ENCODE peak calls at places on chromosomes 6 and 20, in eight cellular contexts. One of them, this sample, is unnamed.

GRCh38 chr20:15011631-15012030 is 674.2 kb upstream of the FLRT3 start:
- DNase-seq in body of pancreas: no peak
- DNase-seq in NB4: no peak
- DNase-seq in A549: no peak
- DNase-seq in breast epithelium: no peak
- DNase-seq in stomach: no peak
- DNase-seq in HCT116: no peak
- DNase-seq in adrenal gland: no peak
- DNase-seq in this sample: no peak

GRCh38 chr20:35314460-35315198 is 22.4 kb upstream of the FAM83C start:
- DNase-seq in breast epithelium: no peak
- DNase-seq in HCT116: no peak
- DNase-seq in body of pancreas: no peak
- DNase-seq in A549: no peak
- DNase-seq in NB4: no peak
- DNase-seq in stomach: no peak
- DNase-seq in adrenal gland: no peak
- DNase-seq in this sample: no peak

GRCh38 chr6:84804720-84805119 is 40.3 kb upstream of the TBX18 start:
- DNase-seq in NB4: no peak
- DNase-seq in breast epithelium: no peak
- DNase-seq in HCT116: no peak
- DNase-seq in adrenal gland: no peak
- DNase-seq in body of pancreas: no peak
- DNase-seq in stomach: no peak
- DNase-seq in A549: no peak
- DNase-seq in this sample: no peak

GRCh38 chr6:8065519-8065911 is 1.3 kb upstream of the BLOC1S5 start:
- DNase-seq in adrenal gland: no peak
- DNase-seq in A549: no peak
- DNase-seq in body of pancreas: no peak
- DNase-seq in stomach: no peak
- DNase-seq in breast epithelium: no peak
- DNase-seq in HCT116: no peak
- DNase-seq in NB4: no peak
- DNase-seq in this sample: no peak

GRCh38 chr20:2750343-2751251 is 49.8 kb downstream of the CPXM1 start:
- DNase-seq in adrenal gland: no peak
- DNase-seq in stomach: peak
- DNase-seq in NB4: peak
- DNase-seq in breast epithelium: peak
- DNase-seq in HCT116: no peak
- DNase-seq in body of pancreas: peak
- DNase-seq in A549: peak
- DNase-seq in this sample: no peak

GRCh38 chr6:163825033-163825432 is 410.5 kb downstream of the QKI start:
- DNase-seq in adrenal gland: no peak
- DNase-seq in breast epithelium: no peak
- DNase-seq in A549: no peak
- DNase-seq in stomach: no peak
- DNase-seq in HCT116: no peak
- DNase-seq in NB4: no peak
- DNase-seq in body of pancreas: no peak
- DNase-seq in this sample: no peak

GRCh38 chr6:33894438-33894837 is 90.6 kb upstream of the MLN start:
- DNase-seq in HCT116: no peak
- DNase-seq in NB4: no peak
- DNase-seq in body of pancreas: no peak
- DNase-seq in breast epithelium: no peak
- DNase-seq in stomach: no peak
- DNase-seq in adrenal gland: no peak
- DNase-seq in A549: no peak
- DNase-seq in this sample: peak

GRCh38 chr20:63705232-63706026 is 2.3 kb downstream of the ARFRP1 start:
- DNase-seq in body of pancreas: no peak
- DNase-seq in A549: no peak
- DNase-seq in NB4: no peak
- DNase-seq in breast epithelium: no peak
- DNase-seq in HCT116: no peak
- DNase-seq in adrenal gland: no peak
- DNase-seq in stomach: no peak
- DNase-seq in this sample: no peak

GRCh38 chr20:53345536-53346070 is 248.0 kb downstream of the ZNF217 start:
- DNase-seq in body of pancreas: no peak
- DNase-seq in adrenal gland: no peak
- DNase-seq in A549: no peak
- DNase-seq in HCT116: no peak
- DNase-seq in breast epithelium: no peak
- DNase-seq in NB4: no peak
- DNase-seq in stomach: no peak
- DNase-seq in this sample: no peak

GRCh38 chr20:17688965-17689364 is 6.9 kb upstream of the RRBP1 start:
- DNase-seq in breast epithelium: no peak
- DNase-seq in A549: no peak
- DNase-seq in NB4: no peak
- DNase-seq in HCT116: no peak
- DNase-seq in adrenal gland: no peak
- DNase-seq in body of pancreas: peak
- DNase-seq in stomach: peak
- DNase-seq in this sample: no peak

DNA sequence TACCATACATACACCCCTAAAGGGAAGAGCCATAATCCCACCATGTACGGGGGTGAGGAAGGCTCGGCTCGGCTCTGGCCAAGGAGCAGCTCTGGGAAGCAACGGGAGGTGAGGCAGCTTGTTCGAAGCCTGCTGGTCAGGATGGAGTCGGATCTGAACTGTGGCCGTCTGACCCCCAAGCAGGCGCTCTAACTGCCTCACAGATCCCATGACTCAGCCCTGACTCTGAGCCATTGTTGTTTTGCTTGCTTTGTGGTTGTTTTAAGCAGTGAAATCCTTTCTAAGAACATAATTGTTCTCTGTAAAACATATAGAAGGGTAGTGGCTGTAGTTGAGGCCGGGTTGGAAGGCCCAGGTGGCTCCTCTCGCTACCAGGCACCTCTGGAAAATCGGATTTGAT is 10.9 kb downstream of the C6orf132 start:
- DNase-seq in adrenal gland: no peak
- DNase-seq in breast epithelium: no peak
- DNase-seq in stomach: no peak
- DNase-seq in A549: no peak
- DNase-seq in NB4: no peak
- DNase-seq in body of pancreas: no peak
- DNase-seq in HCT116: no peak
- DNase-seq in this sample: no peak
- TF ChIP-seq POLR2A in adrenal gland: no peak
- TF ChIP-seq POLR2A in breast epithelium: no peak
- TF ChIP-seq POLR2A in stomach: no peak
- TF ChIP-seq POLR2A in A549: no peak
- TF ChIP-seq POLR2A in NB4: no peak
- TF ChIP-seq POLR2A in body of pancreas: no peak
- TF ChIP-seq POLR2A in HCT116: no peak
- TF ChIP-seq POLR2A in this sample: no peak

GRCh38 chr6:137866914-137867684 is at the start of gene TNFAIP3:
- DNase-seq in HCT116: peak
- DNase-seq in A549: peak
- DNase-seq in NB4: peak
- DNase-seq in adrenal gland: peak
- DNase-seq in stomach: peak
- DNase-seq in body of pancreas: peak
- DNase-seq in breast epithelium: peak
- DNase-seq in this sample: peak
- TF ChIP-seq POLR2A in HCT116: no peak
- TF ChIP-seq POLR2A in A549: no peak
- TF ChIP-seq POLR2A in NB4: peak
- TF ChIP-seq POLR2A in adrenal gland: peak
- TF ChIP-seq POLR2A in stomach: no peak
- TF ChIP-seq POLR2A in body of pancreas: peak
- TF ChIP-seq POLR2A in breast epithelium: peak
- TF ChIP-seq POLR2A in this sample: peak

GRCh38 chr20:42907730-42908129 is 282.0 kb downstream of the PTPRT start:
- DNase-seq in NB4: no peak
- DNase-seq in breast epithelium: no peak
- DNase-seq in body of pancreas: no peak
- DNase-seq in HCT116: no peak
- DNase-seq in A549: no peak
- DNase-seq in adrenal gland: no peak
- DNase-seq in stomach: no peak
- DNase-seq in this sample: no peak
- TF ChIP-seq POLR2A in NB4: no peak
- TF ChIP-seq POLR2A in breast epithelium: no peak
- TF ChIP-seq POLR2A in body of pancreas: no peak
- TF ChIP-seq POLR2A in HCT116: no peak
- TF ChIP-seq POLR2A in A549: no peak
- TF ChIP-seq POLR2A in adrenal gland: no peak
- TF ChIP-seq POLR2A in stomach: no peak
- TF ChIP-seq POLR2A in this sample: no peak

DNA sequence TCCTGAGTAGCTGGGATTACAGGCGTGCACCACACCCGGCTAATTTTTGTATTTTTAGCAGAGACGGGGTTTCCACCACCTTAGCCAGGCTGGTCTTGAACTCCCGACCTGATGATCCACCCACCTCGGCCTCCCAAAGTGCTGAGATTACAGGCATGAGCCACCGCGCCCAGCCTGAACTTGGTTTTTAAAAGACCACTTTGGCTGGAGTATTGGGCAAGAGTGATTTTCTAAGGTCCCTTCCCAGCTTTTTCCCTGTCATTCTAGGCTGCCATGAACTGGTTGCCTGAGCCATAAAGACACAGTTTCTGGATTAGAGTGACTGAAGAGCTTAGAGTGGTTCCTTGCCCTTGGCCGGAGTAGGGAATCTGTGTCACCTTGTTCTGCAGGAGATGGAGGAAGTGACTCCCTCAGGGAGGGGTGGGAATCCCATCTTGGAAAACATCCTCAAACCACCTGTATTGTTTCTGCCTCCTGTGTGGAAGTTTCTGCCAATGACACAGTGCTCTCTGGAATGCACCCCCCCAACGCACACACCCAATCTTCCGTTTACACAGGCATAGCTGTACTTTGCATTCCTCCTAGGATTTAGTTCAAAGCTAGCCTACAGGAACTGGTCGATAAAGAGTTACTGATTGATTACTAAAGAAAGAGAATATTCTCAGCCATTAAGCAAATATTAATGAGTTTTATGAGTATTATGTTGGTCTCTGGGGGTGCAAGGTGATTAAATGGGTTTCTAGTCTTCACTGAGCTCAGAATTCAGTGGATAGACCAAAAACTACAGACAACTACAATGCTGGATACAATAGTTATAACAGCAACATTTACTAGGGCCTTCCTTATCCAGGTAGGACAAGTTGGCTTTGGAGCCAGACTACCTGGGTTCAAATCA is 18.2 kb downstream of the BCL2L1 start:
- DNase-seq in A549: peak
- DNase-seq in body of pancreas: peak
- DNase-seq in stomach: peak
- DNase-seq in NB4: no peak
- DNase-seq in breast epithelium: peak
- DNase-seq in HCT116: peak
- DNase-seq in adrenal gland: no peak
- DNase-seq in this sample: peak
- TF ChIP-seq POLR2A in A549: no peak
- TF ChIP-seq POLR2A in body of pancreas: no peak
- TF ChIP-seq POLR2A in stomach: no peak
- TF ChIP-seq POLR2A in NB4: no peak
- TF ChIP-seq POLR2A in breast epithelium: no peak
- TF ChIP-seq POLR2A in HCT116: no peak
- TF ChIP-seq POLR2A in adrenal gland: no peak
- TF ChIP-seq POLR2A in this sample: peak

GRCh38 chr20:41696428-41696827 is 78.3 kb upstream of the CHD6 start:
- DNase-seq in body of pancreas: no peak
- DNase-seq in HCT116: no peak
- DNase-seq in adrenal gland: peak
- DNase-seq in breast epithelium: no peak
- DNase-seq in stomach: no peak
- DNase-seq in NB4: no peak
- DNase-seq in A549: no peak
- DNase-seq in this sample: no peak

GRCh38 chr20:41692479-41693135 is 74.4 kb upstream of the CHD6 start:
- DNase-seq in NB4: peak
- DNase-seq in A549: peak
- DNase-seq in adrenal gland: peak
- DNase-seq in stomach: peak
- DNase-seq in breast epithelium: peak
- DNase-seq in body of pancreas: peak
- DNase-seq in HCT116: no peak
- DNase-seq in this sample: peak

GRCh38 chr20:41694796-41695195 is 76.6 kb upstream of the CHD6 start:
- DNase-seq in breast epithelium: no peak
- DNase-seq in NB4: peak
- DNase-seq in body of pancreas: no peak
- DNase-seq in A549: no peak
- DNase-seq in stomach: no peak
- DNase-seq in HCT116: no peak
- DNase-seq in adrenal gland: no peak
- DNase-seq in this sample: no peak

GRCh38 chr20:41690702-41691101 is 72.5 kb upstream of the CHD6 start:
- DNase-seq in stomach: no peak
- DNase-seq in breast epithelium: no peak
- DNase-seq in adrenal gland: no peak
- DNase-seq in A549: no peak
- DNase-seq in NB4: no peak
- DNase-seq in body of pancreas: no peak
- DNase-seq in HCT116: no peak
- DNase-seq in this sample: no peak

DNA sequence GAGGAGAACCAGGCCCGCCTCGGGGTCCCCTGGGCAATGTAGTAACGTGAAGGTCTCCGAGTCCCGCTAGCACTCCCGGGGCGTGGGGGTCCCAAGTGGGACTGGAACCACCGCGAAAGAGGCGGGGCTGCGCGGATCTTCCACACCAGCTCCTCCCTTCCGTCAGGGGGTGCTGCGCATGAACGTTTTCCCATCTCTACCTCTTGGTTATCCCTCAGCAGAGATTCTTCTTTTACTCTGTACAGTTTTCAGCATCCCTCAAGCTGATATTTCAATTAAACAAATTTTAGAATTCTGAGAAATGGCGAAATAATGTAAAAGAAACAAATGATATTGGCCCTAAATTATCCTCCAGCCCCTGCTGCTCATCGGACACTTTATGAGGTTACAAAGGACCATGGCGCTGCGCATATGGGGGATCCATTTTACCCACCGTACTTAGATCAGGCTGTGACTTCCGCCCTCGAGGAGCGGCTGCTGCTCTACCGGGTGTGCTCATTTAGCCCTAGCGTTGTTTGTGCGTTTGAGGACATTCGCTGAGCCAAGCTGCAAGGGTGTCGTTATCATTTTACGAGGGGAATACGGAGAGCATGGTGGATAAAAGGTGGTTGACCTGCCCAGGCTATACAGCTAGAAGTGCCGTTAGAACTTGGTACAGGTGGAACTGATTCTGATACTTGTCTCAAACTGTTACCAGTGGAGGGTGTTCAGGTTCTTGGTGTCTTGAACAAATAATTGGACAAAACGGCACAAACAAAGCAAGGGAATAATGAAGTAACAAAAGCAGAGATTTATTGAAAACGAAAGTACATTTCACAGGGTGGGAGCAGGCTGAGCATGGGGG is 75.2 kb upstream of the CHD6 start:
- DNase-seq in body of pancreas: peak
- DNase-seq in A549: peak
- DNase-seq in breast epithelium: peak
- DNase-seq in NB4: peak
- DNase-seq in adrenal gland: peak
- DNase-seq in HCT116: peak
- DNase-seq in stomach: peak
- DNase-seq in this sample: peak
- TF ChIP-seq POLR2A in body of pancreas: peak
- TF ChIP-seq POLR2A in A549: peak
- TF ChIP-seq POLR2A in breast epithelium: no peak
- TF ChIP-seq POLR2A in NB4: peak
- TF ChIP-seq POLR2A in adrenal gland: peak
- TF ChIP-seq POLR2A in HCT116: peak
- TF ChIP-seq POLR2A in stomach: no peak
- TF ChIP-seq POLR2A in this sample: no peak

GRCh38 chr6:28738396-28738765 is 185.4 kb downstream of the TRIM27 start:
- DNase-seq in NB4: peak
- DNase-seq in body of pancreas: no peak
- DNase-seq in breast epithelium: no peak
- DNase-seq in A549: no peak
- DNase-seq in stomach: no peak
- DNase-seq in HCT116: no peak
- DNase-seq in adrenal gland: no peak
- DNase-seq in this sample: no peak
- TF ChIP-seq POLR2A in NB4: no peak
- TF ChIP-seq POLR2A in body of pancreas: no peak
- TF ChIP-seq POLR2A in breast epithelium: no peak
- TF ChIP-seq POLR2A in A549: no peak
- TF ChIP-seq POLR2A in stomach: no peak
- TF ChIP-seq POLR2A in HCT116: no peak
- TF ChIP-seq POLR2A in adrenal gland: no peak
- TF ChIP-seq POLR2A in this sample: no peak

This sample was measured in thyroid gland.